ENCODE peak calls at places on chromosomes 7 and 10, in five cellular contexts. B, D, F, P and O are unnamed samples.

GRCh38 chr7:85262891-85263290 is 76.0 kb upstream of the SEMA3D start:
- DNase-seq in B (no peak), F (peak), D (no peak), P (no peak), O (no peak)

GRCh38 chr7:86823769-86824168 is 180.1 kb downstream of the GRM3 start:
- DNase-seq in F (no peak), D (no peak), P (no peak), B (no peak), O (no peak)

GRCh38 chr10:21265622-21266021 is 259.9 kb downstream of the SKIDA1 start:
- DNase-seq in B (peak), P (no peak), D (no peak), F (peak), O (no peak)

GRCh38 chr7:3082831-3083230 is 39.2 kb upstream of the CARD11 start:
- DNase-seq in D (no peak), B (no peak), F (no peak), P (no peak), O (no peak)

GRCh38 chr7:127391591-127392181 is 822 bp downstream of the ZNF800 start:
- DNase-seq in P (peak), D (peak), F (peak), B (peak), O (peak)

GRCh38 chr7:88337556-88337955 is 30.9 kb upstream of the STEAP4 start:
- DNase-seq in P (no peak), F (peak), B (peak), D (no peak), O (no peak)

GRCh38 chr7:102024769-102025391 is 207.5 kb downstream of the CUX1 start:
- DNase-seq in D (peak), P (no peak), B (no peak), F (no peak), O (peak)

GRCh38 chr10:114279886-114280644 is 41.0 kb downstream of the VWA2 start:
- DNase-seq in D (no peak), B (no peak), P (no peak), F (no peak), O (no peak)

GRCh38 chr10:49296826-49297225 is 2.1 kb upstream of the C10orf71 start:
- DNase-seq in D (no peak), P (no peak), B (no peak), F (no peak), O (no peak)

GRCh38 chr7:20474244-20474643 is 141.2 kb upstream of the ABCB5 start:
- DNase-seq in B (no peak), D (no peak), F (no peak), P (no peak), O (no peak)

GRCh38 chr7:154965014-154965413 is 37.9 kb downstream of the PAXIP1 start:
- DNase-seq in D (no peak), B (no peak), F (no peak), P (no peak), O (no peak)

GRCh38 chr7:74482629-74483401 is 29.1 kb downstream of the GTF2IRD1 start:
- DNase-seq in F (peak), P (no peak), D (no peak), B (peak), O (no peak)

GRCh38 chr10:59752278-59752940 is 846 bp downstream of the MRLN start:
- DNase-seq in D (no peak), F (no peak), P (no peak), B (no peak), O (no peak)

GRCh38 chr10:110765513-110766375 is 106.0 kb upstream of the PDCD4 start:
- DNase-seq in F (no peak), D (no peak), B (peak), P (no peak), O (no peak)

GRCh38 chr7:131026297-131027003 is 292.4 kb upstream of the KLF14 start:
- DNase-seq in D (no peak), B (no peak), F (peak), P (no peak), O (no peak)

GRCh38 chr10:116775488-116776400 is 33.4 kb upstream of the HSPA12A start:
- DNase-seq in F (no peak), D (no peak), B (no peak), P (no peak), O (no peak)

GRCh38 chr10:6647811-6648526 is 67.9 kb upstream of the PRKCQ start:
- DNase-seq in F (peak), D (peak), P (peak), B (peak), O (peak)